ENCODE peak calls at places on chromosomes 12 and 14, in ten cellular contexts. X, G, Z, K, Y, O, J, S, T and A are unnamed samples.

GRCh38 chr12:11763760-11764520 is 114.5 kb downstream of the ETV6 start:
- DNase-seq in X (peak), G (peak), Z (no peak), K (no peak), Y (no peak), O (no peak), J (peak), S (no peak), T (no peak), A (no peak)

GRCh38 chr14:87992349-87992719 is 648 bp downstream of the GALC start:
- DNase-seq in X (peak), G (no peak), Z (peak), K (peak), Y (no peak), O (no peak), J (no peak), S (no peak), T (no peak), A (no peak)

GRCh38 chr12:15164997-15165659 is 56.1 kb downstream of the RERG start:
- DNase-seq in X (peak), G (no peak), Z (peak), K (no peak), Y (peak), O (peak), J (no peak), S (no peak), T (no peak), A (no peak)

GRCh38 chr12:116806845-116807440 is 68.8 kb downstream of the RNFT2 start:
- DNase-seq in X (no peak), G (no peak), Z (no peak), K (no peak), Y (no peak), O (no peak), J (no peak), S (no peak), T (no peak), A (no peak)

GRCh38 chr12:130017571-130018449 is 114.0 kb upstream of the TMEM132D start:
- DNase-seq in X (no peak), G (no peak), Z (no peak), K (peak), Y (no peak), O (no peak), J (no peak), S (no peak), T (no peak), A (no peak)

GRCh38 chr14:105472496-105472991 is 2.1 kb upstream of the CRIP2 start:
- DNase-seq in X (no peak), G (no peak), Z (no peak), K (no peak), Y (peak), O (peak), J (no peak), S (no peak), T (no peak), A (no peak)

GRCh38 chr14:33525626-33526025 is 425.2 kb downstream of the EGLN3 start:
- DNase-seq in X (peak), G (no peak), Z (no peak), K (no peak), Y (no peak), O (no peak), J (no peak), S (peak), T (no peak), A (no peak)

GRCh38 chr12:12896261-12896660 is 4.9 kb downstream of the GPRC5A start:
- DNase-seq in X (peak), G (no peak), Z (no peak), K (no peak), Y (no peak), O (no peak), J (peak), S (no peak), T (no peak), A (no peak)

GRCh38 chr14:72925171-72925759 is 999 bp upstream of the DCAF4 start:
- DNase-seq in X (no peak), G (peak), Z (no peak), K (no peak), Y (no peak), O (no peak), J (no peak), S (no peak), T (no peak), A (peak)

GRCh38 chr12:108337235-108338223 is 1.6 kb downstream of the CMKLR1 start:
- DNase-seq in X (peak), G (peak), Z (no peak), K (peak), Y (no peak), O (peak), J (no peak), S (peak), T (no peak), A (no peak)

GRCh38 chr14:81269100-81269978 is 48.6 kb upstream of the GTF2A1 start:
- DNase-seq in X (peak), G (peak), Z (peak), K (peak), Y (no peak), O (no peak), J (no peak), S (peak), T (no peak), A (no peak)

GRCh38 chr12:27762757-27763156 is 17.3 kb upstream of the KLHL42 start:
- DNase-seq in X (no peak), G (no peak), Z (no peak), K (no peak), Y (no peak), O (no peak), J (no peak), S (no peak), T (no peak), A (no peak)

GRCh38 chr12:100404769-100405407 is 48.0 kb downstream of the SLC17A8 start:
- DNase-seq in X (peak), G (peak), Z (no peak), K (peak), Y (no peak), O (no peak), J (peak), S (peak), T (peak), A (no peak)

GRCh38 chr14:32814721-32815120 is 124.0 kb upstream of the NPAS3 start:
- DNase-seq in X (no peak), G (no peak), Z (no peak), K (no peak), Y (no peak), O (no peak), J (no peak), S (no peak), T (no peak), A (no peak)

GRCh38 chr12:57724003-57724935 is 14.3 kb downstream of the AGAP2 start:
- DNase-seq in X (no peak), G (no peak), Z (no peak), K (no peak), Y (no peak), O (no peak), J (no peak), S (no peak), T (no peak), A (no peak)

GRCh38 chr14:56294125-56294524 is 175.9 kb downstream of the PELI2 start:
- DNase-seq in X (no peak), G (no peak), Z (no peak), K (peak), Y (no peak), O (no peak), J (no peak), S (no peak), T (no peak), A (no peak)

GRCh38 chr12:99521664-99522063 is 125.9 kb upstream of the GARIN6 start:
- DNase-seq in X (no peak), G (no peak), Z (no peak), K (no peak), Y (no peak), O (no peak), J (no peak), S (no peak), T (no peak), A (no peak)

GRCh38 chr14:95408731-95409471 is 89.2 kb upstream of the CLMN start:
- DNase-seq in X (no peak), G (no peak), Z (no peak), K (no peak), Y (no peak), O (peak), J (no peak), S (no peak), T (no peak), A (peak)

GRCh38 chr12:96236221-96236822 is 42.1 kb downstream of the ELK3 start:
- DNase-seq in X (peak), G (no peak), Z (peak), K (no peak), Y (peak), O (peak), J (no peak), S (no peak), T (no peak), A (no peak)

GRCh38 chr14:35340616-35341453 is 48.7 kb downstream of the PSMA6 start:
- DNase-seq in X (no peak), G (no peak), Z (no peak), K (no peak), Y (no peak), O (no peak), J (no peak), S (no peak), T (no peak), A (peak)

GRCh38 chr12:118053071-118053985 is 7.7 kb downstream of the WSB2 start:
- DNase-seq in X (no peak), G (peak), Z (no peak), K (no peak), Y (no peak), O (no peak), J (no peak), S (no peak), T (no peak), A (no peak)

GRCh38 chr12:105698047-105698446 is 367.6 kb downstream of the C12orf75 start:
- DNase-seq in X (no peak), G (no peak), Z (no peak), K (no peak), Y (no peak), O (no peak), J (no peak), S (no peak), T (no peak), A (no peak)

GRCh38 chr12:77345336-77345735 is 280.0 kb upstream of the E2F7 start:
- DNase-seq in X (no peak), G (no peak), Z (no peak), K (no peak), Y (no peak), O (no peak), J (no peak), S (no peak), T (no peak), A (no peak)

DNA sequence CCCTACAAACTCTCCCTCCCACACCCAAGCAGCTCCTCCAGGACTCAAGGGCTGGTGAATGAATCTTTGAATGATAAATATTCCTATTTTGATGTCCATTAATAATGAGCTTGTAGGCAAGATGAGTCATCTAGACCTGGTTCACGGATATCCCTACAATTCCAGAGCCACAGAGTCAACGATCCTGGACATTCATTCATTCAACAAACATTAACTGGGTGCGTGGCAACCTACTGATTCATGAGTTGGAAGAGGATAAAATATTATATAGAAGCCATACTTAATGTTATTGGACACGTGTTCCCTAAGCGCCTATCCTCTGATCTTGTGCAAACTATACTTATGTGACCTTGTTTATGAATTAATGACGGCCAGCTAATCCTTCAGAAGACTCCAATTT is 420 bp upstream of the OTUB2 start:
- DNase-seq in X (no peak), G (no peak), Z (no peak), K (no peak), Y (no peak), O (no peak), J (no peak), S (no peak), T (no peak), A (no peak)
- H3K4me3 ChIP-seq in X (peak), G (peak), Z (peak), K (peak), Y (no peak), O (no peak), J (no peak), S (no peak), T (peak), A (peak)

DNA sequence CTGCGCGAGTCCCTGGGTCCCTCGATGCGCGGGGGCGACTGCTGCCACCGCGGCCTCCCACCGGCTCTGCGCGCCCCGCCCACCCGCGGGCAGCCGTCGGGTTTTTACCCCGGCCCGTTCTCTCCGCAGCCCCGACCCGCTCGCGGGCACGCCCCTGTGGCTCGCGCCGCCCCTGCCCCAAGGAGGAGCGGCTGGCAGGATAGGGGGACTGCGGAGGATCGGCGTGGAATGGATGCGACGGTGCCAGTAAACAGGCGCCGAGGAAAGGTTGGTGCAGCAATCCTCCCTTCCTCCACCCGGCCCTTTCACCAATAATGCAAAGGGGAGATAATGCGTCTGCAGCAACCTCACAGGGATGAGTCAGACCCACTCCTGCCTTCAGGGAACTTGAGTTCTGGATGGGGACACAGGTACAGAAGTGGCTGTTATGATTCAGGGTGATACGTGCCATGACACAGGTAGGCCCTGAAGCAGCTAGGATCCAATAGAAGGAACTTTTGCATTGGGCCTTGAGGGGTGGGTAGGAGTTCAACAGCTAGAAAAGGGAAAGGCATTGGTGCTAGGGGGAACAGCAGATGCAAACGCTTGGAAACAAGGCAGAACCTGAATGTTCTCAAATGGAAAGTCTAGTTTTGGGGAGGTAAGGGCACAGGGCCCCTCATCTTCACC is 554 bp upstream of the DEGS2 start:
- DNase-seq in X (no peak), G (no peak), Z (no peak), K (peak), Y (no peak), O (no peak), J (no peak), S (no peak), T (no peak), A (no peak)
- H3K4me3 ChIP-seq in X (no peak), G (peak), Z (peak), K (peak), Y (peak), O (peak), J (no peak), S (no peak), T (peak), A (peak)

GRCh38 chr12:123242083-123242904 is 9.1 kb downstream of the MTRFR start:
- DNase-seq in X (no peak), G (no peak), Z (no peak), K (no peak), Y (peak), O (no peak), J (no peak), S (peak), T (no peak), A (no peak)

GRCh38 chr12:123238330-123238682 is 5.1 kb downstream of the MTRFR start:
- DNase-seq in X (no peak), G (no peak), Z (no peak), K (no peak), Y (no peak), O (no peak), J (no peak), S (no peak), T (no peak), A (no peak)

GRCh38 chr12:123233505-123234299 is 466 bp downstream of the MTRFR start:
- DNase-seq in X (no peak), G (no peak), Z (no peak), K (peak), Y (no peak), O (no peak), J (no peak), S (no peak), T (no peak), A (peak)

GRCh38 chr12:123238961-123239360 is 5.7 kb downstream of the MTRFR start:
- DNase-seq in X (no peak), G (no peak), Z (no peak), K (no peak), Y (no peak), O (no peak), J (no peak), S (no peak), T (no peak), A (no peak)

GRCh38 chr12:123237646-123238329 is 4.6 kb downstream of the MTRFR start:
- DNase-seq in X (peak), G (peak), Z (peak), K (peak), Y (peak), O (peak), J (peak), S (peak), T (peak), A (peak)
- H3K4me3 ChIP-seq in X (no peak), G (no peak), Z (no peak), K (no peak), Y (no peak), O (no peak), J (no peak), S (no peak), T (no peak), A (no peak)

GRCh38 chr14:44374906-44375305 is 132.2 kb downstream of the FSCB start:
- DNase-seq in X (no peak), G (no peak), Z (no peak), K (no peak), Y (no peak), O (no peak), J (no peak), S (no peak), T (no peak), A (no peak)

GRCh38 chr14:44370727-44371126 is 136.4 kb downstream of the FSCB start:
- DNase-seq in X (no peak), G (no peak), Z (no peak), K (no peak), Y (no peak), O (no peak), J (no peak), S (no peak), T (no peak), A (no peak)

GRCh38 chr14:44372807-44373497 is 134.1 kb downstream of the FSCB start:
- DNase-seq in X (no peak), G (no peak), Z (no peak), K (no peak), Y (no peak), O (no peak), J (no peak), S (no peak), T (no peak), A (no peak)

DNA sequence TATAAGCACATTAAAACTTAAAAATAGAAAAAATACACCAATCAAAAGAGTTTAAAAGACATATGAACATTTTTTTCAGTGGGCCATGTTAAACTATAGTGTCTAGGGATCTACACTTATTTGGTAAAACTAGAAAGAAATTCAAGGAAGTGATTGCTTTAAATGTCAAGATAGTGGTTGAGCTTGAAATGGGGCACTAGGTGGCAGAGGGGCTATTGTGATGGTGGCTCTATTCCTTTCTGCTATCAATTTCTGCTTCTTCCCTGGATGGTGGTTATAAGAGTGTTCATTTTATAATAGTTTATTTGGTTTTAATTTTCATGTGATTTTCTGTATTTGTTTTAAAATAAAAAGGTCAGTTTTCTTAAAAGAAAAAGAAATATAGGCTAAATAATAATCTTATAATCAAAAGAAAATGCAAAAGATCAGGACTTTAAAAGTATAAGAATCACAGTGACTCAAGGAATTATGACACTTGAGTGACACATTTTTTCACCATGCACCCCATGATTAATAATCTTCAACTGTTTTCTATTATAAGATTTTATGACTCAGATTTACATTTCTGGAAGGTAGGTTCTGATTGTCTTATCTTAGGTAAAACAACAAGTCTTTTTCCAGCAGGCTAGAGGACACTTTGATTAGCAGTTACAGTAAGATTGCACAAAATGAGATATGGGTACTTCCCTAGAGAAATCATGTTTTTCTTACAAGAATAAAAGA is 137.5 kb downstream of the FSCB start:
- DNase-seq in X (no peak), G (no peak), Z (no peak), K (no peak), Y (no peak), O (no peak), J (no peak), S (no peak), T (no peak), A (no peak)
- H3K4me3 ChIP-seq in X (no peak), G (no peak), Z (no peak), K (no peak), Y (no peak), O (no peak), J (no peak), S (no peak), T (no peak), A (no peak)

DNA sequence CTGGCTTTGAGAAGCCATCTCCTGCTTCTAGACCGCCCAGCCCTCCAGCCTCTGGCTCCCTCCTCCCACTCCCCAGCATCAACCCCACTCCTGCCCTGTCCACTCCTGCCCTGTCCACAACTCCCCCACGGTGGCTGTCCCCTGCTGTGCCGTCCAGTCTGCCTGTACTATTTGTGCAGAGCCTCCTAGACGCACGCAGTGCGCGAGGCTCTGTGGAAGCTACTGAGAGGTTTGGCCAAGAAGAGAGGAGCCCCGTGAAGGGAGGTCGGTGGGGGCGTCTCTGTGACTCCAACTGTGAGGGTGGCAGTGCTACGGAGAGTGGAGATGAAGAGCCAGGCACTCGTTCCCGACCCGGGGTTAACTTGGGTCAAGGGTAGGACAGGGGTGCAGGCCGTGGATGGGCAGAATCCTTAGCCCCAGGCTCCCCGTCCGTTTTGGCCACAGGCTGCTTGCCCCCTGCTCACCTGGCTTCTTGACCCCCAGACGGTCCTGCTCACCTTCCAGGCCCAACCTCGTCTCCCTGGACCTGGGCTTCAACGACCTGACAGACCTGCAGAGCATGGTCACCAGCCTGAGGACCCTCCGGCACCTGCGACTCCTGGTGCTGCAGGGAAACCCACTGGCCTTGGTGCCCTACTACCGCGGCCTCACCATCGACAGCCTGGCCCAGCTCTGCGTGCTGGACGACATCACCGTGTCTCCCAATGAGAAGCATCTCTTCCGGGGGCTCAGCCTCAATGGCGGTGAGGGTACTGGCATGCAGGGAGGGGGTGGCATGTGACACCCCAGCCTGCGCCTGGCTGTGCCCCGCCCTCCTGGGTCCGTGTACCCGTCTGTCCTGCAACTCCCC is 6.9 kb downstream of the LRRC43 start:
- DNase-seq in X (no peak), G (no peak), Z (no peak), K (no peak), Y (no peak), O (no peak), J (no peak), S (no peak), T (no peak), A (no peak)
- H3K4me3 ChIP-seq in X (no peak), G (no peak), Z (no peak), K (no peak), Y (no peak), O (no peak), J (no peak), S (no peak), T (no peak), A (no peak)

GRCh38 chr12:89464974-89465592 is 59.5 kb downstream of the GALNT4 start:
- DNase-seq in X (peak), G (no peak), Z (no peak), K (no peak), Y (no peak), O (no peak), J (no peak), S (no peak), T (no peak), A (no peak)

GRCh38 chr12:89461190-89461589 is 63.4 kb downstream of the GALNT4 start:
- DNase-seq in X (peak), G (no peak), Z (no peak), K (peak), Y (no peak), O (no peak), J (no peak), S (peak), T (no peak), A (no peak)

GRCh38 chr12:89456565-89456964 is 68.0 kb downstream of the GALNT4 start:
- DNase-seq in X (no peak), G (no peak), Z (no peak), K (no peak), Y (no peak), O (no peak), J (no peak), S (no peak), T (no peak), A (no peak)

GRCh38 chr12:89461649-89462612 is 62.7 kb downstream of the GALNT4 start:
- DNase-seq in X (peak), G (peak), Z (no peak), K (peak), Y (no peak), O (no peak), J (peak), S (peak), T (no peak), A (no peak)
- H3K4me3 ChIP-seq in X (no peak), G (no peak), Z (no peak), K (no peak), Y (peak), O (no peak), J (no peak), S (no peak), T (no peak), A (no peak)

GRCh38 chr12:42236017-42236416 is 2.0 kb downstream of the YAF2 start:
- DNase-seq in X (no peak), G (no peak), Z (no peak), K (no peak), Y (no peak), O (no peak), J (no peak), S (no peak), T (no peak), A (no peak)
- H3K4me3 ChIP-seq in X (no peak), G (no peak), Z (no peak), K (no peak), Y (peak), O (peak), J (no peak), S (no peak), T (no peak), A (no peak)